ENCODE peak calls at places on chromosomes 4 and X, in six cellular contexts. A is right cardiac atrium, N is tibial nerve, G is WERI-Rb-1, R is HL-60, D is DND-41. K is an unnamed sample.

GRCh38 chr4:15147709-15148651 is 145.7 kb downstream of the CPEB2 start:
- DNase-seq in A (no peak), N (no peak), G (no peak), R (no peak), D (no peak), K (no peak)

GRCh38 chrX:47836164-47837072 is at the start of gene ZNF81:
- DNase-seq in A (peak; percentile 97), N (peak; percentile 90), G (peak; percentile 98), R (peak; percentile 96), D (peak; percentile 93), K (peak; percentile 96)

GRCh38 chr4:153790962-153791551 is 2.2 kb upstream of the SFRP2 start:
- DNase-seq in A (no peak), N (peak; percentile 41), G (no peak), R (no peak), D (no peak), K (no peak)

GRCh38 chr4:76634239-76634638 is 199.2 kb downstream of the SHROOM3 start:
- DNase-seq in A (no peak), N (no peak), G (no peak), R (no peak), D (no peak), K (peak; percentile 65)

GRCh38 chr4:88843067-88843723 is 145.6 kb upstream of the NAP1L5 start:
- DNase-seq in A (no peak), N (no peak), G (no peak), R (no peak), D (no peak), K (peak; percentile 35)

GRCh38 chr4:7942019-7942556 is 2.4 kb upstream of the AFAP1 start:
- DNase-seq in A (no peak), N (no peak), G (no peak), R (no peak), D (no peak), K (no peak)

GRCh38 chr4:57410331-57411052 is 300.3 kb upstream of the IGFBP7 start:
- DNase-seq in A (peak; percentile 38), N (peak; percentile 19), G (no peak), R (no peak), D (no peak), K (no peak)

GRCh38 chrX:103685396-103685795 is 1.1 kb downstream of the MORF4L2 start:
- DNase-seq in A (no peak), N (no peak), G (no peak), R (no peak), D (no peak), K (no peak)

GRCh38 chr4:123976875-123977274 is 580.3 kb downstream of the SPRY1 start:
- DNase-seq in A (no peak), N (no peak), G (no peak), R (no peak), D (no peak), K (no peak)

GRCh38 chr4:145920205-145920604 is 18.4 kb downstream of the ZNF827 start:
- DNase-seq in A (no peak), N (no peak), G (no peak), R (no peak), D (no peak), K (peak; percentile 93)

GRCh38 chr4:123017636-123018390 is 95.4 kb upstream of the NUDT6 start:
- DNase-seq in A (no peak), N (no peak), G (no peak), R (no peak), D (no peak), K (peak; percentile 56)

GRCh38 chr4:132195181-132195580 is 953.9 kb upstream of the PCDH10 start:
- DNase-seq in A (no peak), N (no peak), G (no peak), R (no peak), D (no peak), K (peak; percentile 65)

GRCh38 chr4:139872274-139872673 is 206.7 kb downstream of the MGST2 start:
- DNase-seq in A (no peak), N (no peak), G (no peak), R (peak; percentile 87), D (no peak), K (peak; percentile 97)

GRCh38 chrX:129793604-129794191 is 13.9 kb downstream of the SASH3 start:
- DNase-seq in A (no peak), N (no peak), G (no peak), R (no peak), D (peak; percentile 29), K (no peak)

GRCh38 chrX:26783512-26784225 is 567.7 kb downstream of the MAGEB5 start:
- DNase-seq in A (no peak), N (no peak), G (peak; percentile 50), R (peak; percentile 50), D (peak; percentile 18), K (peak; percentile 11)

GRCh38 chr4:168569909-168570276 is 73.0 kb downstream of the PALLD start:
- DNase-seq in A (no peak), N (no peak), G (no peak), R (no peak), D (no peak), K (no peak)

GRCh38 chr4:159444668-159445067 is 341.8 kb downstream of the RAPGEF2 start:
- DNase-seq in A (no peak), N (no peak), G (no peak), R (no peak), D (no peak), K (peak; percentile 30)

GRCh38 chr4:156223985-156224384 is 270.3 kb upstream of the CTSO start:
- DNase-seq in A (no peak), N (no peak), G (no peak), R (no peak), D (no peak), K (no peak)

GRCh38 chr4:54320826-54321320 is 91.8 kb downstream of the PDGFRA start:
- DNase-seq in A (no peak), N (no peak), G (no peak), R (no peak), D (no peak), K (no peak)

GRCh38 chr4:109231331-109231730 is 71.1 kb downstream of the COL25A1 start:
- DNase-seq in A (no peak), N (no peak), G (no peak), R (no peak), D (no peak), K (no peak)

GRCh38 chr4:173418636-173419035 is 19.7 kb upstream of the SCRG1 start:
- DNase-seq in A (no peak), N (no peak), G (no peak), R (peak; percentile 68), D (no peak), K (no peak)

GRCh38 chr4:100590308-100590707 is 72.5 kb upstream of the EMCN start:
- DNase-seq in A (no peak), N (no peak), G (no peak), R (no peak), D (no peak), K (no peak)

GRCh38 chr4:75916091-75916661 is 13.9 kb upstream of the PPEF2 start:
- DNase-seq in A (no peak), N (no peak), G (peak; percentile 40), R (peak; percentile 19), D (peak; percentile 41), K (peak; percentile 89)

GRCh38 chr4:99021386-99021785 is 25.9 kb downstream of the METAP1 start:
- DNase-seq in A (no peak), N (no peak), G (no peak), R (no peak), D (no peak), K (no peak)

GRCh38 chr4:99027304-99027703 is 31.8 kb downstream of the METAP1 start:
- DNase-seq in A (no peak), N (no peak), G (no peak), R (no peak), D (no peak), K (no peak)

GRCh38 chr4:99022566-99022965 is 27.0 kb downstream of the METAP1 start:
- DNase-seq in A (no peak), N (no peak), G (no peak), R (no peak), D (no peak), K (no peak)

GRCh38 chr4:99025506-99025905 is 30.0 kb downstream of the METAP1 start:
- DNase-seq in A (no peak), N (no peak), G (no peak), R (no peak), D (no peak), K (no peak)

GRCh38 chr4:99024481-99025275 is 29.2 kb downstream of the METAP1 start:
- DNase-seq in A (no peak), N (no peak), G (peak; percentile 82), R (no peak), D (no peak), K (no peak)
- H3K27ac ChIP-seq in A (peak overlapping the region; percentile 58), N (no peak overlapping the region), G (peak overlapping the region; percentile 23), R (no peak overlapping the region), D (no peak overlapping the region), K (no peak overlapping the region)

GRCh38 chrX:132480581-132481203 is 8.1 kb downstream of the MBNL3 start:
- DNase-seq in A (no peak), N (no peak), G (no peak), R (peak; percentile 81), D (peak; percentile 70), K (peak; percentile 20)

GRCh38 chrX:132481449-132481848 is 7.4 kb downstream of the MBNL3 start:
- DNase-seq in A (no peak), N (no peak), G (no peak), R (no peak), D (no peak), K (no peak)

GRCh38 chrX:132482632-132483031 is 6.2 kb downstream of the MBNL3 start:
- DNase-seq in A (no peak), N (no peak), G (no peak), R (no peak), D (no peak), K (no peak)

GRCh38 chrX:132483951-132484350 is 4.9 kb downstream of the MBNL3 start:
- DNase-seq in A (no peak), N (no peak), G (no peak), R (no peak), D (no peak), K (no peak)

DNA sequence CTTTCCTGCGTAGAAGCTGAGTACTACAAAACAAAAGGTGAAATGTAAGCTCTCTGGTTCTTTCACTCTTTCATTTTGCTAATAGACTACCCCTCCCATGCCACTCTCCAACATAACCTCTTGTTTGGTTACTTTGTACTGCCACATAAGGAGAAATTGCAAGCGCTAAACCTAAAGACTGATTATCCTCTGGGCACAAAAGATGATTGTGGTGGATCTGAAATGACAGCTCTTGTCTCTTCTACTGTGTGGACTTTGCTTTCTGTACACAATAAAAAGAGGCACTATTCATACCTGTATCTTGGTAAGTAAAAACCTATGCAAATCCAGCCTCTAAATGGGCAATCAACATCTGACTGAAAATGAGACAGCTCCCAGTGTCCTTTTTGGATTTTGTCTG is 5.3 kb downstream of the MBNL3 start:
- DNase-seq in A (no peak), N (no peak), G (no peak), R (no peak), D (no peak), K (no peak)
- H3K27ac ChIP-seq in A (no peak overlapping the region), N (no peak overlapping the region), G (no peak overlapping the region), R (no peak overlapping the region), D (peak overlapping the region; percentile 56), K (no peak overlapping the region)

GRCh38 chr4:117823388-117823787 is 210.9 kb upstream of the NDST3 start:
- DNase-seq in A (no peak), N (no peak), G (no peak), R (no peak), D (no peak), K (no peak)

GRCh38 chr4:117817316-117817715 is 217.0 kb upstream of the NDST3 start:
- DNase-seq in A (no peak), N (no peak), G (no peak), R (no peak), D (no peak), K (peak; percentile 3)

GRCh38 chr4:117821834-117822233 is 212.5 kb upstream of the NDST3 start:
- DNase-seq in A (no peak), N (no peak), G (no peak), R (no peak), D (no peak), K (no peak)
- H3K27ac ChIP-seq in A (no peak overlapping the region), N (no peak overlapping the region), G (no peak overlapping the region), R (no peak overlapping the region), D (no peak overlapping the region), K (no peak overlapping the region)

GRCh38 chr4:47530801-47531200 is 45.7 kb downstream of the ATP10D start:
- DNase-seq in A (no peak), N (no peak), G (no peak), R (no peak), D (no peak), K (no peak)
- H3K27ac ChIP-seq in A (no peak overlapping the region), N (no peak overlapping the region), G (no peak overlapping the region), R (no peak overlapping the region), D (peak overlapping the region; percentile 89), K (no peak overlapping the region)